ENCODE peak calls at places on chromosome 15, in five cellular contexts. One of them, this sample, is unnamed.

GRCh38 chr15:74218172-74218885 is 15.7 kb upstream of the STRA6 start:
- DNase-seq in DMS153: no peak
- DNase-seq in HL-60: no peak
- DNase-seq in stimulated activated CD4-positive, alpha-beta T cell treated with anti-CD3 and anti-CD28 coated beads, Interleukin-1b, Interleukin-23, amount 100 ng/mL, for 1 hour: no peak
- DNase-seq in fibroblast of the aortic adventitia: no peak
- DNase-seq in this sample: no peak

GRCh38 chr15:58077427-58077826 is 11.9 kb upstream of the ALDH1A2 start:
- DNase-seq in DMS153: peak; percentile 17
- DNase-seq in HL-60: no peak
- DNase-seq in stimulated activated CD4-positive, alpha-beta T cell treated with anti-CD3 and anti-CD28 coated beads, Interleukin-1b, Interleukin-23, amount 100 ng/mL, for 1 hour: no peak
- DNase-seq in fibroblast of the aortic adventitia: no peak
- DNase-seq in this sample: peak; percentile 47

GRCh38 chr15:45747426-45747825 is 112.6 kb downstream of the SQOR start:
- DNase-seq in DMS153: no peak
- DNase-seq in HL-60: no peak
- DNase-seq in stimulated activated CD4-positive, alpha-beta T cell treated with anti-CD3 and anti-CD28 coated beads, Interleukin-1b, Interleukin-23, amount 100 ng/mL, for 1 hour: no peak
- DNase-seq in fibroblast of the aortic adventitia: no peak
- DNase-seq in this sample: peak; percentile 31

GRCh38 chr15:83698294-83698693 is 44.4 kb downstream of the ADAMTSL3 start:
- DNase-seq in DMS153: no peak
- DNase-seq in HL-60: no peak
- DNase-seq in stimulated activated CD4-positive, alpha-beta T cell treated with anti-CD3 and anti-CD28 coated beads, Interleukin-1b, Interleukin-23, amount 100 ng/mL, for 1 hour: no peak
- DNase-seq in fibroblast of the aortic adventitia: peak; percentile 30
- DNase-seq in this sample: no peak

GRCh38 chr15:74240002-74240568 is 4.0 kb downstream of the CCDC33 start:
- DNase-seq in DMS153: peak; percentile 96
- DNase-seq in HL-60: no peak
- DNase-seq in stimulated activated CD4-positive, alpha-beta T cell treated with anti-CD3 and anti-CD28 coated beads, Interleukin-1b, Interleukin-23, amount 100 ng/mL, for 1 hour: no peak
- DNase-seq in fibroblast of the aortic adventitia: peak; percentile 87
- DNase-seq in this sample: peak; percentile 91

GRCh38 chr15:28873006-28873405 is 12.8 kb upstream of the APBA2 start:
- DNase-seq in DMS153: no peak
- DNase-seq in HL-60: no peak
- DNase-seq in stimulated activated CD4-positive, alpha-beta T cell treated with anti-CD3 and anti-CD28 coated beads, Interleukin-1b, Interleukin-23, amount 100 ng/mL, for 1 hour: no peak
- DNase-seq in fibroblast of the aortic adventitia: no peak
- DNase-seq in this sample: no peak

GRCh38 chr15:29671308-29671981 is 150.8 kb downstream of the TJP1 start:
- DNase-seq in DMS153: no peak
- DNase-seq in HL-60: no peak
- DNase-seq in stimulated activated CD4-positive, alpha-beta T cell treated with anti-CD3 and anti-CD28 coated beads, Interleukin-1b, Interleukin-23, amount 100 ng/mL, for 1 hour: no peak
- DNase-seq in fibroblast of the aortic adventitia: peak; percentile 86
- DNase-seq in this sample: no peak

GRCh38 chr15:58497036-58497785 is 65.4 kb downstream of the LIPC start:
- DNase-seq in DMS153: no peak
- DNase-seq in HL-60: no peak
- DNase-seq in stimulated activated CD4-positive, alpha-beta T cell treated with anti-CD3 and anti-CD28 coated beads, Interleukin-1b, Interleukin-23, amount 100 ng/mL, for 1 hour: no peak
- DNase-seq in fibroblast of the aortic adventitia: no peak
- DNase-seq in this sample: peak; percentile 81

GRCh38 chr15:63968700-63969099 is 77.6 kb downstream of the DAPK2 start:
- DNase-seq in DMS153: peak; percentile 48
- DNase-seq in HL-60: no peak
- DNase-seq in stimulated activated CD4-positive, alpha-beta T cell treated with anti-CD3 and anti-CD28 coated beads, Interleukin-1b, Interleukin-23, amount 100 ng/mL, for 1 hour: no peak
- DNase-seq in fibroblast of the aortic adventitia: no peak
- DNase-seq in this sample: no peak

GRCh38 chr15:70284438-70285214 is 186.9 kb upstream of the TLE3 start:
- DNase-seq in DMS153: no peak
- DNase-seq in HL-60: no peak
- DNase-seq in stimulated activated CD4-positive, alpha-beta T cell treated with anti-CD3 and anti-CD28 coated beads, Interleukin-1b, Interleukin-23, amount 100 ng/mL, for 1 hour: no peak
- DNase-seq in fibroblast of the aortic adventitia: no peak
- DNase-seq in this sample: no peak

GRCh38 chr15:99526671-99527070 is 39.1 kb upstream of the MEF2A start:
- DNase-seq in DMS153: no peak
- DNase-seq in HL-60: no peak
- DNase-seq in stimulated activated CD4-positive, alpha-beta T cell treated with anti-CD3 and anti-CD28 coated beads, Interleukin-1b, Interleukin-23, amount 100 ng/mL, for 1 hour: no peak
- DNase-seq in fibroblast of the aortic adventitia: no peak
- DNase-seq in this sample: no peak

GRCh38 chr15:90234519-90234988 is 545 bp downstream of the GDPGP1 start:
- DNase-seq in DMS153: no peak
- DNase-seq in HL-60: no peak
- DNase-seq in stimulated activated CD4-positive, alpha-beta T cell treated with anti-CD3 and anti-CD28 coated beads, Interleukin-1b, Interleukin-23, amount 100 ng/mL, for 1 hour: no peak
- DNase-seq in fibroblast of the aortic adventitia: peak; percentile 50
- DNase-seq in this sample: no peak

GRCh38 chr15:63874616-63875015 is 40.9 kb upstream of the HERC1 start:
- DNase-seq in DMS153: no peak
- DNase-seq in HL-60: no peak
- DNase-seq in stimulated activated CD4-positive, alpha-beta T cell treated with anti-CD3 and anti-CD28 coated beads, Interleukin-1b, Interleukin-23, amount 100 ng/mL, for 1 hour: no peak
- DNase-seq in fibroblast of the aortic adventitia: no peak
- DNase-seq in this sample: no peak

GRCh38 chr15:98428253-98428989 is 219.9 kb upstream of the IGF1R start:
- DNase-seq in DMS153: no peak
- DNase-seq in HL-60: no peak
- DNase-seq in stimulated activated CD4-positive, alpha-beta T cell treated with anti-CD3 and anti-CD28 coated beads, Interleukin-1b, Interleukin-23, amount 100 ng/mL, for 1 hour: peak; percentile 42
- DNase-seq in fibroblast of the aortic adventitia: peak; percentile 65
- DNase-seq in this sample: peak; percentile 73

GRCh38 chr15:78035319-78035718 is 42.2 kb downstream of the TBC1D2B start:
- DNase-seq in DMS153: no peak
- DNase-seq in HL-60: no peak
- DNase-seq in stimulated activated CD4-positive, alpha-beta T cell treated with anti-CD3 and anti-CD28 coated beads, Interleukin-1b, Interleukin-23, amount 100 ng/mL, for 1 hour: no peak
- DNase-seq in fibroblast of the aortic adventitia: peak; percentile 26
- DNase-seq in this sample: no peak

GRCh38 chr15:80527961-80528360 is 123.8 kb downstream of the ARNT2 start:
- DNase-seq in DMS153: no peak
- DNase-seq in HL-60: no peak
- DNase-seq in stimulated activated CD4-positive, alpha-beta T cell treated with anti-CD3 and anti-CD28 coated beads, Interleukin-1b, Interleukin-23, amount 100 ng/mL, for 1 hour: no peak
- DNase-seq in fibroblast of the aortic adventitia: no peak
- DNase-seq in this sample: no peak

GRCh38 chr15:92807971-92808571 is 92.1 kb upstream of the CHD2 start:
- DNase-seq in DMS153: no peak
- DNase-seq in HL-60: peak; percentile 75
- DNase-seq in stimulated activated CD4-positive, alpha-beta T cell treated with anti-CD3 and anti-CD28 coated beads, Interleukin-1b, Interleukin-23, amount 100 ng/mL, for 1 hour: no peak
- DNase-seq in fibroblast of the aortic adventitia: no peak
- DNase-seq in this sample: peak; percentile 65

GRCh38 chr15:70182858-70183695 is 85.4 kb upstream of the TLE3 start:
- DNase-seq in DMS153: no peak
- DNase-seq in HL-60: no peak
- DNase-seq in stimulated activated CD4-positive, alpha-beta T cell treated with anti-CD3 and anti-CD28 coated beads, Interleukin-1b, Interleukin-23, amount 100 ng/mL, for 1 hour: no peak
- DNase-seq in fibroblast of the aortic adventitia: no peak
- DNase-seq in this sample: no peak

GRCh38 chr15:27244047-27244446 is 273.1 kb downstream of the GABRG3 start:
- DNase-seq in DMS153: no peak
- DNase-seq in HL-60: no peak
- DNase-seq in stimulated activated CD4-positive, alpha-beta T cell treated with anti-CD3 and anti-CD28 coated beads, Interleukin-1b, Interleukin-23, amount 100 ng/mL, for 1 hour: no peak
- DNase-seq in fibroblast of the aortic adventitia: no peak
- DNase-seq in this sample: no peak

GRCh38 chr15:74200871-74201419 is 1.6 kb downstream of the STRA6 start:
- DNase-seq in DMS153: no peak
- DNase-seq in HL-60: no peak
- DNase-seq in stimulated activated CD4-positive, alpha-beta T cell treated with anti-CD3 and anti-CD28 coated beads, Interleukin-1b, Interleukin-23, amount 100 ng/mL, for 1 hour: no peak
- DNase-seq in fibroblast of the aortic adventitia: peak; percentile 89
- DNase-seq in this sample: no peak

GRCh38 chr15:90864507-90864906 is 3.9 kb upstream of the FURIN start:
- DNase-seq in DMS153: no peak
- DNase-seq in HL-60: no peak
- DNase-seq in stimulated activated CD4-positive, alpha-beta T cell treated with anti-CD3 and anti-CD28 coated beads, Interleukin-1b, Interleukin-23, amount 100 ng/mL, for 1 hour: no peak
- DNase-seq in fibroblast of the aortic adventitia: no peak
- DNase-seq in this sample: peak; percentile 48

GRCh38 chr15:66884661-66885237 is 180.7 kb upstream of the SMAD3 start:
- DNase-seq in DMS153: no peak
- DNase-seq in HL-60: no peak
- DNase-seq in stimulated activated CD4-positive, alpha-beta T cell treated with anti-CD3 and anti-CD28 coated beads, Interleukin-1b, Interleukin-23, amount 100 ng/mL, for 1 hour: no peak
- DNase-seq in fibroblast of the aortic adventitia: no peak
- DNase-seq in this sample: no peak

GRCh38 chr15:71705151-71705550 is 105.2 kb upstream of the NR2E3 start:
- DNase-seq in DMS153: no peak
- DNase-seq in HL-60: no peak
- DNase-seq in stimulated activated CD4-positive, alpha-beta T cell treated with anti-CD3 and anti-CD28 coated beads, Interleukin-1b, Interleukin-23, amount 100 ng/mL, for 1 hour: no peak
- DNase-seq in fibroblast of the aortic adventitia: peak; percentile 57
- DNase-seq in this sample: no peak

GRCh38 chr15:58269455-58270414 is 131.6 kb downstream of the AQP9 start:
- DNase-seq in DMS153: no peak
- DNase-seq in HL-60: peak; percentile 28
- DNase-seq in stimulated activated CD4-positive, alpha-beta T cell treated with anti-CD3 and anti-CD28 coated beads, Interleukin-1b, Interleukin-23, amount 100 ng/mL, for 1 hour: no peak
- DNase-seq in fibroblast of the aortic adventitia: peak; percentile 74
- DNase-seq in this sample: peak; percentile 86

GRCh38 chr15:92624401-92624991 is 31.1 kb downstream of the FAM174B start:
- DNase-seq in DMS153: no peak
- DNase-seq in HL-60: no peak
- DNase-seq in stimulated activated CD4-positive, alpha-beta T cell treated with anti-CD3 and anti-CD28 coated beads, Interleukin-1b, Interleukin-23, amount 100 ng/mL, for 1 hour: no peak
- DNase-seq in fibroblast of the aortic adventitia: no peak
- DNase-seq in this sample: no peak

GRCh38 chr15:79811406-79812405 is 85.1 kb downstream of the MTHFS start:
- DNase-seq in DMS153: no peak
- DNase-seq in HL-60: no peak
- DNase-seq in stimulated activated CD4-positive, alpha-beta T cell treated with anti-CD3 and anti-CD28 coated beads, Interleukin-1b, Interleukin-23, amount 100 ng/mL, for 1 hour: no peak
- DNase-seq in fibroblast of the aortic adventitia: peak; percentile 92
- DNase-seq in this sample: no peak

This sample was measured in NCI-H82.